ENCODE peak calls at places on chromosome 2, in eight cellular contexts. B is kidney; Q is stimulated activated CD8-positive, alpha-beta memory T cell treated with anti-CD3 and anti-CD28 coated beads, Interleukin-2, amount 100 ng/mL, for 1 hour; Z is hypothalamus; G is CD8-positive, alpha-beta T cell; C is suprapubic skin; R is amniotic stem cell; P is globus pallidus. S is an unnamed sample.

GRCh38 chr2:73203055-73203681 is 794 bp downstream of the NOTO start:
- DNase-seq in B (no peak), Q (no peak), Z (no peak), G (no peak), C (no peak), R (no peak), P (no peak), S (no peak)

GRCh38 chr2:203413796-203414195 is 85.6 kb downstream of the ABI2 start:
- DNase-seq in B (no peak), Q (no peak), Z (no peak), G (no peak), C (no peak), R (no peak), P (no peak), S (no peak)

GRCh38 chr2:210591663-210592062 is 35.3 kb downstream of the CPS1 start:
- DNase-seq in B (no peak), Q (no peak), Z (no peak), G (no peak), C (no peak), R (no peak), P (peak), S (no peak)

GRCh38 chr2:105397959-105398521 is 811 bp downstream of the FHL2 start:
- DNase-seq in B (no peak), Q (no peak), Z (no peak), G (no peak), C (no peak), R (no peak), P (no peak), S (no peak)

GRCh38 chr2:17805717-17806354 is 10.4 kb upstream of the MSGN1 start:
- DNase-seq in B (no peak), Q (no peak), Z (no peak), G (no peak), C (no peak), R (no peak), P (no peak), S (no peak)

GRCh38 chr2:239184179-239184578 is 216.6 kb downstream of the HDAC4 start:
- DNase-seq in B (peak), Q (no peak), Z (no peak), G (no peak), C (peak), R (no peak), P (no peak), S (no peak)

GRCh38 chr2:143397886-143398614 is 268.8 kb downstream of the ARHGAP15 start:
- DNase-seq in B (no peak), Q (no peak), Z (no peak), G (no peak), C (no peak), R (no peak), P (no peak), S (no peak)

GRCh38 chr2:145652992-145653545 is 1133.2 kb upstream of the ZEB2 start:
- DNase-seq in B (no peak), Q (no peak), Z (no peak), G (no peak), C (no peak), R (peak), P (no peak), S (no peak)

GRCh38 chr2:69937968-69938367 is 23.1 kb downstream of the MXD1 start:
- DNase-seq in B (no peak), Q (no peak), Z (no peak), G (no peak), C (no peak), R (no peak), P (no peak), S (no peak)

GRCh38 chr2:143955416-143956075 is 564.4 kb downstream of the ZEB2 start:
- DNase-seq in B (no peak), Q (no peak), Z (no peak), G (no peak), C (no peak), R (peak), P (no peak), S (no peak)

GRCh38 chr2:219736196-219736595 is 108.8 kb downstream of the SLC4A3 start:
- DNase-seq in B (no peak), Q (no peak), Z (no peak), G (no peak), C (no peak), R (peak), P (peak), S (peak)

GRCh38 chr2:223262946-223263345 is 211.0 kb downstream of the KCNE4 start:
- DNase-seq in B (no peak), Q (no peak), Z (no peak), G (no peak), C (no peak), R (no peak), P (no peak), S (no peak)

GRCh38 chr2:239903803-239904202 is 121.3 kb downstream of the NDUFA10 start:
- DNase-seq in B (no peak), Q (no peak), Z (no peak), G (no peak), C (no peak), R (no peak), P (no peak), S (no peak)

GRCh38 chr2:217662984-217663602 is 339.7 kb downstream of the TNS1 start:
- DNase-seq in B (no peak), Q (no peak), Z (no peak), G (no peak), C (no peak), R (no peak), P (no peak), S (no peak)

GRCh38 chr2:187544371-187545080 is 9.7 kb downstream of the TFPI start:
- DNase-seq in B (no peak), Q (no peak), Z (no peak), G (no peak), C (no peak), R (no peak), P (no peak), S (no peak)

GRCh38 chr2:174535757-174536703 is 49.2 kb upstream of the GPR155 start:
- DNase-seq in B (no peak), Q (no peak), Z (no peak), G (no peak), C (no peak), R (no peak), P (no peak), S (no peak)

GRCh38 chr2:238133499-238134392 is 4.7 kb upstream of the KLHL30 start:
- DNase-seq in B (peak), Q (no peak), Z (no peak), G (no peak), C (no peak), R (no peak), P (no peak), S (no peak)

GRCh38 chr2:45192991-45193390 is 183.7 kb upstream of the SIX2 start:
- DNase-seq in B (no peak), Q (no peak), Z (no peak), G (no peak), C (no peak), R (no peak), P (no peak), S (no peak)

GRCh38 chr2:118554616-118555015 is 292.8 kb downstream of the EN1 start:
- DNase-seq in B (no peak), Q (no peak), Z (no peak), G (no peak), C (no peak), R (no peak), P (no peak), S (no peak)

GRCh38 chr2:37388074-37388473 is 43.6 kb downstream of the QPCT start:
- DNase-seq in B (no peak), Q (no peak), Z (no peak), G (no peak), C (no peak), R (no peak), P (no peak), S (no peak)

GRCh38 chr2:64636105-64636873 is 17.4 kb downstream of the SERTAD2 start:
- DNase-seq in B (no peak), Q (no peak), Z (no peak), G (no peak), C (no peak), R (no peak), P (no peak), S (no peak)

GRCh38 chr2:173355132-173355865 is 627 bp downstream of the CDCA7 start:
- DNase-seq in B (peak), Q (no peak), Z (no peak), G (no peak), C (peak), R (peak), P (no peak), S (peak)

GRCh38 chr2:233178994-233179847 is 72.3 kb upstream of the ATG16L1 start:
- DNase-seq in B (peak), Q (no peak), Z (no peak), G (no peak), C (no peak), R (no peak), P (no peak), S (no peak)

GRCh38 chr2:136246086-136246669 is 128.2 kb upstream of the CXCR4 start:
- DNase-seq in B (peak), Q (no peak), Z (no peak), G (no peak), C (no peak), R (no peak), P (no peak), S (no peak)

GRCh38 chr2:232142049-232142448 is 180.5 kb downstream of the DIS3L2 start:
- DNase-seq in B (no peak), Q (no peak), Z (peak), G (peak), C (no peak), R (no peak), P (peak), S (no peak)

GRCh38 chr2:63735263-63735662 is 106.4 kb upstream of the UGP2 start:
- DNase-seq in B (no peak), Q (no peak), Z (no peak), G (no peak), C (no peak), R (no peak), P (no peak), S (no peak)